ENCODE peak calls at places on chromosomes 13 and 19, in four cellular contexts. T is endothelial cell, A is kidney, L is tibial artery. N is an unnamed sample.

GRCh38 chr19:18425515-18426415 is 6.6 kb downstream of the SSBP4 start:
- DNase-seq in T (no peak), A (no peak), L (peak; percentile 70), N (no peak)

GRCh38 chr19:18157465-18158063 is 4.6 kb downstream of the PIK3R2 start:
- DNase-seq in T (no peak), A (no peak), L (no peak), N (no peak)

GRCh38 chr19:1105217-1105872 is 1.6 kb downstream of the GPX4 start:
- DNase-seq in T (no peak), A (no peak), L (no peak), N (no peak)

GRCh38 chr19:54188224-54188871 is 1.0 kb downstream of the MBOAT7 start:
- DNase-seq in T (no peak), A (peak; percentile 75), L (no peak), N (peak; percentile 32)

GRCh38 chr19:17513801-17514200 is 2.4 kb downstream of the PGLS start:
- DNase-seq in T (no peak), A (no peak), L (no peak), N (no peak)

GRCh38 chr19:42422576-42423461 is 4.4 kb downstream of the LIPE start:
- DNase-seq in T (peak; percentile 50), A (peak; percentile 63), L (no peak), N (peak; percentile 64)

GRCh38 chr19:47228168-47228936 is 2.6 kb downstream of the BBC3 start:
- DNase-seq in T (no peak), A (peak; percentile 89), L (peak; percentile 46), N (peak; percentile 60)

GRCh38 chr19:5627395-5627904 is 4.6 kb downstream of the SAFB start:
- DNase-seq in T (no peak), A (no peak), L (peak; percentile 78), N (no peak)

GRCh38 chr13:93227280-93227905 is 786 bp downstream of the GPC6 start:
- DNase-seq in T (peak; percentile 57), A (no peak), L (no peak), N (no peak)

GRCh38 chr13:73242515-73243015 is 183.8 kb downstream of the KLF5 start:
- DNase-seq in T (no peak), A (no peak), L (no peak), N (no peak)

GRCh38 chr13:110920038-110920437 is 5.2 kb upstream of the ANKRD10 start:
- DNase-seq in T (no peak), A (no peak), L (no peak), N (no peak)

GRCh38 chr13:51137250-51137649 is 26.2 kb upstream of the C13orf42 start:
- DNase-seq in T (no peak), A (no peak), L (no peak), N (no peak)

GRCh38 chr19:2680808-2681207 is 21.7 kb downstream of the GNG7 start:
- DNase-seq in T (no peak), A (no peak), L (no peak), N (no peak)

GRCh38 chr13:61128850-61129645 is 286.6 kb downstream of the PCDH20 start:
- DNase-seq in T (no peak), A (no peak), L (no peak), N (no peak)

GRCh38 chr13:40780822-40781401 is 8.5 kb upstream of the SLC25A15 start:
- DNase-seq in T (no peak), A (no peak), L (no peak), N (no peak)

GRCh38 chr19:33507021-33507956 is 14.3 kb downstream of the PEPD start:
- DNase-seq in T (peak; percentile 36), A (no peak), L (no peak), N (no peak)

GRCh38 chr13:33199282-33199850 is 86.2 kb downstream of the STARD13 start:
- DNase-seq in T (no peak), A (no peak), L (no peak), N (no peak)

GRCh38 chr13:50512602-50513527 is 330.6 kb downstream of the DLEU7 start:
- DNase-seq in T (no peak), A (peak; percentile 79), L (peak; percentile 59), N (peak; percentile 37)

DNA sequence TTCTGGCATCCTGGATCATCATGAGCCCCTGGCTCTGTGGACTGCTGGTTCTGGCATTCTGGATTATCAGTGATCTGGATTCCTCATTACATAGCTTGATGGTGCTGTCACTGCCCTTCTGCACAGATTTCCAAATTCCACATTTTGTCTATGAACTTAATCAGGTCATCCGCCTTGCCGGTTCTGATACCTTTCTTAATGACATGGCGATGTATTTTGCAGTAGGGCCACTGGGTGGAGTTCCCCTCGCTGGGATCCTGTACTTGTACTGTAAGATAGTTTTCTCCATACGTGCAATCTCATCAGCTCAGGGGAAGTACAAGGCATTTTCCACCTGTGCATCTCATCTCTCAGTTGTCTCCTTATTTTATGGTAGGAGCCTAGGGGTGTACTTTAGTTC is 24.4 kb upstream of the OR7C2 start:
- DNase-seq in T (no peak), A (no peak), L (no peak), N (no peak)
- TF ChIP-seq CTCF in T (no peak), A (no peak), L (no peak), N (no peak)

DNA sequence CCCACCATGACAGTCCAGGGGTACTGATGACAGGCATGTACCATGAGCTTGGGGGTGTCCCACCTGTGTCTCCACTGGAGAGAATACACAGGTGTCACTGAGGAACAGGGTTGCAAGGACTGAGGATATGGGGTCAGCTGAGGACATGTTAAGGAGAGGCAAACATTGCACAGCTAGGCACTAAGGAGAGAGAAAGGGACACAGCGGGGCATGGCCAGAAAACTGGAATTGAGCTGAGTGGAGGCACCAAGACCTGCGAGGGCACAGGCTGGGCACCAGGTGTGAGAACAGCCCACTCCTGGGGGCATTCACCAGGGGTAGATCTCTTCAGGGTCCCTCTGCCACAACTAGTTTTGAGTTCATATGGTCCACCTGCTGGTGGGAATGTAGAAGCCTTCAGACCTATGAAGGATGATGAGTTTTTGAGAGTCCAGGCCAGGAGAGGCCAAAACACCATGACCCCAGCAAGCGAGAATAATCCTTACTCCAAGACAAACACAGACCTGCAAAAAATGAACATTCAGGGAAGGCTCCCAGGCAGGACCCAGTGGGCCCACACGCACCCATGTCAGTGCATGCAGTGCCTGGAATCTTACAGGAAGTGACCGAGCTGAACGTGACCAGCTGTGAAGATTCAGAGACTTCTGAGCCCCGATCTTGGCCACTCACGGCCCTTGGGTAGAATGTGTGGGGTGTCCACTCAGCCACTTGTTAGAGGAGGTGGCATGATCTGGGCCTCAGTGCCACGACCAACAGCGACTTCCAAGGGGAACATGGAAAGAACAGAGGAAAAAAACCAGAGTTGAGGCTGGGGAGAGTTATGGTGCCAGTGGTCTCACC is 1.4 kb upstream of the ZNF584 start:
- DNase-seq in T (no peak), A (no peak), L (no peak), N (no peak)
- TF ChIP-seq CTCF in T (peak; percentile 39), A (peak; percentile 15), L (no peak), N (no peak)

GRCh38 chr19:58108546-58108817 is 10.5 kb upstream of the ZSCAN18 start:
- DNase-seq in T (no peak), A (no peak), L (no peak), N (no peak)
- TF ChIP-seq CTCF in T (no peak), A (no peak), L (no peak), N (no peak)

DNA sequence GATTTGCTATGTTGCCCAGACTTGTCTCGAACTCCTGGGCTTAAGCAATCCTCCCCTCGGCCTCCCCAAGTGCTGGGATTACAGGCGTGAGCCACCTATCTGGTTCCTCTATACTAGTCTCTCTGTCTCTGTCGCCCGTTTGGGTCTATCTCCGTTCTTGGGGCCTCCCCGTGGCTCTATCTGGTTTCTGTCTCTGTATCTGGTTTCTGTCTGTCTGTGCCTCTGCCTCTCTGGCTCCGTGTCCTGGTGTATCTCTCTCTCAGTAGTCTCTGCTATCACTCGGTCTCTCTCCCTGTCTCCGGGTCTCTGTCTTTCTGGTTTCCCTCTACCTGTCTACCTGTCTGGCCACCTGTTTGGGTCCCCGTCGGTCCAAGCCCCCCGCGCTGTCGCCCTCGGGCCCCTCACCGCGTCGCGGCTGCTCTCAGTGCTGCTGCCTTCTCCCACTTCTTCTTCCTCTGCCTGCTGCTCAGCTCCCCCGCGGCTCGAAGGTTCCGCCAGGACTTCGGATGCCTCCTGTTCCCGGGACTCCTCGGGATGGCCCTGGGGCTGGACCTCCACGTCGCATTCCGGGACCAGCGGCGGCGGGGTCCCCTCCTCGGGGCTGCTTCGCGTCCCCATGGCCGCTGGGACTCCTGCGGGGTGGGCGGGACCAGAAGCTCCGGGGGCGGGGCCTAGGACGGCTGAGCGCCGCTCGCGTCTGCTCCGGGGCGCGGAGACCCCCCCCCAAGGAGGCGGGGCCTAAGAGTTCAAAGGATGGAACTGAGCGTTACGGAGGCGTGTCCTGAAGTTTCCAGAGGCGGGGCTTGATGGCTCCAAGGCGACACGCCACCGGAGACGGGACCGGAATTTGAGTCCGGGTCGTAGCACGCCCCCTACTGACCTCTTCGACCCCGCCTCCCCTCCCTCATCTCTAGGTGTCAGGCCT is 783 bp downstream of the PHLDB3 start:
- DNase-seq in T (peak; percentile 94), A (peak; percentile 99), L (peak; percentile 98), N (peak; percentile 96)
- TF ChIP-seq CTCF in T (peak; percentile 21), A (no peak), L (no peak), N (no peak)

GRCh38 chr19:10332965-10333757 is at the start of gene RAVER1:
- DNase-seq in T (peak; percentile 97), A (peak; percentile 99), L (peak; percentile 96), N (peak; percentile 96)

GRCh38 chr19:10333758-10334339 is 520 bp upstream of the RAVER1 start:
- DNase-seq in T (no peak), A (no peak), L (no peak), N (no peak)

GRCh38 chr19:10329555-10329954 is 3.8 kb downstream of the RAVER1 start:
- DNase-seq in T (no peak), A (no peak), L (no peak), N (no peak)

GRCh38 chr19:10334340-10335148 is 1.2 kb upstream of the RAVER1 start:
- DNase-seq in T (peak; percentile 97), A (peak; percentile 98), L (peak; percentile 96), N (no peak)

GRCh38 chr19:10332158-10332964 is 968 bp downstream of the RAVER1 start:
- DNase-seq in T (peak; percentile 18), A (no peak), L (no peak), N (no peak)
- TF ChIP-seq CTCF in T (no peak), A (no peak), L (no peak), N (no peak)

GRCh38 chr19:35643255-35644205 is 2.0 kb downstream of the ETV2 start:
- DNase-seq in T (peak; percentile 98), A (peak; percentile 95), L (peak; percentile 71), N (peak; percentile 77)
- TF ChIP-seq CTCF in T (peak; percentile 53), A (no peak), L (no peak), N (no peak)

N was measured in natural killer cell.